ENCODE peak calls at places on chromosomes 7 and 10, in seven cellular contexts. J is NCI-H1092 treated with DMSO at 0.1 percent for 48 hours; F is mucosa of descending colon; R is cardiac muscle cell; X is activated T-cell treated with anti-CD3 and anti-CD28 coated beads, Interleukin-2, amount 50 U/mL, for 1 hour; E is iris pigment epithelial cell; C is HFF-Myc. D is an unnamed sample.

GRCh38 chr7:38798552-38799267 is 110.3 kb downstream of the VPS41 start:
- DNase-seq in C (no peak), J (no peak), E (no peak), F (no peak), R (no peak), X (no peak), D (no peak)

GRCh38 chr7:124101173-124101768 is 68.4 kb upstream of the TMEM229A start:
- DNase-seq in X (no peak), C (no peak), E (peak), R (peak), J (peak), F (no peak), D (no peak)

GRCh38 chr7:130160455-130160854 is 44.8 kb downstream of the TMEM209 start:
- DNase-seq in C (no peak), J (no peak), E (no peak), R (no peak), X (no peak), F (no peak), D (no peak)

GRCh38 chr7:151399906-151400305 is 9.9 kb downstream of the WDR86 start:
- DNase-seq in C (no peak), F (no peak), E (no peak), X (no peak), R (no peak), J (no peak), D (no peak)

GRCh38 chr7:101271021-101271420 is 26.1 kb upstream of the FIS1 start:
- DNase-seq in R (no peak), C (no peak), X (no peak), J (no peak), F (no peak), E (no peak), D (no peak)

GRCh38 chr7:8217200-8218068 is 44.5 kb downstream of the ICA1 start:
- DNase-seq in C (peak), F (no peak), J (peak), X (no peak), E (peak), R (peak), D (no peak)

GRCh38 chr10:2392145-2392812 is 655.0 kb upstream of the ADARB2 start:
- DNase-seq in F (no peak), R (peak), E (no peak), C (no peak), J (no peak), X (no peak), D (no peak)

GRCh38 chr7:84194484-84195260 is at the start of gene SEMA3A:
- DNase-seq in F (no peak), C (peak), R (peak), J (peak), E (peak), X (peak), D (peak)

GRCh38 chr10:76139431-76139830 is 708.0 kb downstream of the LRMDA start:
- DNase-seq in R (no peak), C (no peak), F (no peak), E (no peak), X (no peak), J (no peak), D (no peak)

GRCh38 chr7:113582471-113582870 is 336.3 kb downstream of the PPP1R3A start:
- DNase-seq in X (no peak), C (no peak), E (peak), F (no peak), R (no peak), J (no peak), D (no peak)

GRCh38 chr7:572668-573495 is 53.2 kb upstream of the PDGFA start:
- DNase-seq in R (no peak), E (no peak), C (no peak), X (no peak), J (no peak), F (no peak), D (no peak)

GRCh38 chr7:5451391-5451790 is 27.8 kb upstream of the TNRC18 start:
- DNase-seq in X (no peak), C (no peak), R (no peak), J (no peak), E (no peak), F (no peak), D (no peak)

GRCh38 chr10:42975558-42976352 is 101.1 kb upstream of the RET start:
- DNase-seq in E (no peak), X (no peak), J (no peak), F (peak), C (no peak), R (no peak), D (no peak)

D was measured in transverse colon.